ENCODE peak calls at places on chromosomes 13 and 19, in six cellular contexts. O is WTC11, A is right lobe of liver, W is cardiac fibroblast, N is dorsolateral prefrontal cortex, K is foreskin fibroblast. R is an unnamed sample.

GRCh38 chr19:2464389-2464788 is 7.6 kb upstream of the LMNB2 start:
- DNase-seq in K (peak), O (no peak), A (no peak), N (no peak), W (no peak), R (no peak)

GRCh38 chr13:42478531-42479156 is 95.3 kb upstream of the TNFSF11 start:
- DNase-seq in N (no peak), W (peak), A (no peak), O (no peak), K (peak), R (no peak)

GRCh38 chr19:21584532-21584931 is 79.1 kb downstream of the ZNF429 start:
- DNase-seq in A (no peak), N (no peak), K (no peak), W (no peak), O (no peak), R (no peak)

GRCh38 chr13:47678201-47678963 is 322.7 kb downstream of the SUCLA2 start:
- DNase-seq in A (no peak), K (peak), W (no peak), N (no peak), O (no peak), R (no peak)

GRCh38 chr13:39600766-39601165 is 2.2 kb downstream of the LHFPL6 start:
- DNase-seq in N (peak), O (peak), W (peak), K (peak), A (no peak), R (no peak)

GRCh38 chr19:47479701-47480503 is 4.1 kb downstream of the KPTN start:
- DNase-seq in N (no peak), A (peak), W (no peak), O (peak), K (peak), R (peak)

GRCh38 chr19:31147234-31147633 is 202.0 kb downstream of the TSHZ3 start:
- DNase-seq in K (no peak), A (no peak), O (no peak), N (no peak), W (no peak), R (no peak)

GRCh38 chr19:34179066-34179465 is 6.8 kb downstream of the LSM14A start:
- DNase-seq in K (no peak), O (no peak), W (no peak), N (no peak), A (no peak), R (no peak)

GRCh38 chr19:37953576-37954303 is 46.7 kb downstream of the SIPA1L3 start:
- DNase-seq in K (peak), W (peak), O (no peak), A (no peak), N (no peak), R (no peak)

GRCh38 chr19:37817180-37817911 is 38.0 kb upstream of the ZNF573 start:
- DNase-seq in W (peak), N (peak), O (peak), K (peak), A (peak), R (no peak)

GRCh38 chr13:51912511-51913225 is 50.9 kb downstream of the CCDC70 start:
- DNase-seq in A (no peak), W (no peak), N (no peak), K (no peak), O (no peak), R (no peak)

GRCh38 chr13:51914137-51914493 is 52.3 kb downstream of the CCDC70 start:
- DNase-seq in O (no peak), N (no peak), W (no peak), K (no peak), A (no peak), R (no peak)

GRCh38 chr13:51916419-51916818 is 54.6 kb downstream of the CCDC70 start:
- DNase-seq in O (no peak), A (no peak), N (no peak), W (no peak), K (no peak), R (no peak)

GRCh38 chr13:51912091-51912490 is 50.3 kb downstream of the CCDC70 start:
- DNase-seq in O (no peak), K (no peak), N (peak), A (no peak), W (no peak), R (no peak)

DNA sequence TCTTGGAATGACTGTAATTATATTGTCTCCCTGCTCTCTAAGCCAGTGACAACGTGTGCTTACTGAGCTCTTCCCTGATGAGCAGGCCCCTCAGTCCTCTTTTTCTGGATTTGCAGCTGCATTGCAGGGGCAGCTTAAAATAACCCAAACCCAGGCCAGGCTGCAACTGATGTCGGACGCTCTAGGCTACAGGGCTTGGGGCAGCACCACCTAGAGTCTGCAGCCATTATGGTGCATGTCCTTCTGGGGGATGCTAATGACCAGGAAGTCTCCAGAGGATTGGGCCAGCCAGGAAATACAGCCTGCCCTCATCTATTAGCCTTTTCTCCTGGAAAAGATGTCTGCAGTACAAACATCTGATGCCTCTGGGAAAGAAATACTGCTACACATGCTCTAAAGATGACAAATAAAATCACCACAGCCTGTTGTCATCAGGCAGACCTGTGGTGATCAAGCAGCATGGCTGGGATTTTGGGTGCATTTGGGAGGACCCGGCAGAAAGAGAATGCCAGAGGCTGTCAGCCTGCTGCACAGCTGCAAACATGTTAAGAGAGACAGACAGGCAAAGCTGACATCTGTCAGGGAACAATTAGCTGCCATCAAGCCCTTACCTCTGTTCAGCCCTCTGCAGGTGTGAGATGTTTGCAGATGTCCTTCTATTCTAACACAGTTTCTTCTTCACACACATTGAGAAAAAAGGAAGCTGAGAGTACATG is 51.8 kb downstream of the CCDC70 start:
- DNase-seq in O (peak), N (no peak), W (no peak), A (no peak), K (peak), R (no peak)
- TF ChIP-seq CTCF in O (no peak), N (no peak), W (peak), A (no peak), K (peak), R (no peak)

GRCh38 chr19:19732579-19733501 is at the start of gene ZNF14:
- DNase-seq in N (peak), O (peak), W (peak), A (peak), K (peak), R (peak)
- TF ChIP-seq CTCF in N (no peak), O (no peak), W (peak), A (no peak), K (peak), R (peak)

DNA sequence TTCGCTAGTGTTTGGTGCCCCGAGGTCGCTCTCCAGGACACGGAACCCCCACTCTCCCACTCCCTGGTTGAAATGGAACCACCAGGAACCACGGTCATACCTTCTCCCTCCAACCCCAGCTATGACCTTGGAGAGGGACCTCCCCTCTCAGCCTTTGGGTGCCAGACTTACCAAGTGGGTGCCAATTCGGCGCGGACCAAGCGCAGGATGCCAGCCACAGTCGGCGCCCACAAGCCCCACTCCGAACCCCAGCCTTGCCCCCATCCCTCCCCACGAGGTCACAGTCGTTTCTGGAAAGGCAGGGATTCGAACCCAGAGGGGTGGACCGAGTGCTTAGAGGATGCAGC is 910 bp downstream of the PDE4C start:
- DNase-seq in N (no peak), A (no peak), K (peak), W (no peak), O (no peak), R (no peak)
- TF ChIP-seq CTCF in N (no peak), A (no peak), K (no peak), W (no peak), O (no peak), R (no peak)

GRCh38 chr13:73286177-73286576 is 227.4 kb downstream of the KLF5 start:
- DNase-seq in N (no peak), W (no peak), O (no peak), K (no peak), A (no peak), R (no peak)
- TF ChIP-seq CTCF in N (no peak), W (no peak), O (no peak), K (no peak), A (no peak), R (peak)

GRCh38 chr19:49691243-49692101 is 556 bp downstream of the CPT1C start:
- DNase-seq in O (peak), K (peak), W (peak), N (peak), A (no peak), R (no peak)
- TF ChIP-seq CTCF in O (no peak), K (no peak), W (no peak), N (no peak), A (no peak), R (no peak)

GRCh38 chr19:14091086-14091884 is 734 bp upstream of the SAMD1 start:
- DNase-seq in W (peak), N (no peak), K (peak), O (peak), A (peak), R (no peak)

GRCh38 chr19:14093117-14093784 is 2.7 kb upstream of the SAMD1 start:
- DNase-seq in A (no peak), O (no peak), N (no peak), K (no peak), W (no peak), R (no peak)

GRCh38 chr19:14089662-14090508 is 666 bp downstream of the SAMD1 start:
- DNase-seq in W (peak), O (peak), K (peak), N (peak), A (peak), R (no peak)

GRCh38 chr19:14090509-14091085 is at the start of gene SAMD1:
- DNase-seq in A (peak), K (peak), W (peak), O (peak), N (peak), R (no peak)

DNA sequence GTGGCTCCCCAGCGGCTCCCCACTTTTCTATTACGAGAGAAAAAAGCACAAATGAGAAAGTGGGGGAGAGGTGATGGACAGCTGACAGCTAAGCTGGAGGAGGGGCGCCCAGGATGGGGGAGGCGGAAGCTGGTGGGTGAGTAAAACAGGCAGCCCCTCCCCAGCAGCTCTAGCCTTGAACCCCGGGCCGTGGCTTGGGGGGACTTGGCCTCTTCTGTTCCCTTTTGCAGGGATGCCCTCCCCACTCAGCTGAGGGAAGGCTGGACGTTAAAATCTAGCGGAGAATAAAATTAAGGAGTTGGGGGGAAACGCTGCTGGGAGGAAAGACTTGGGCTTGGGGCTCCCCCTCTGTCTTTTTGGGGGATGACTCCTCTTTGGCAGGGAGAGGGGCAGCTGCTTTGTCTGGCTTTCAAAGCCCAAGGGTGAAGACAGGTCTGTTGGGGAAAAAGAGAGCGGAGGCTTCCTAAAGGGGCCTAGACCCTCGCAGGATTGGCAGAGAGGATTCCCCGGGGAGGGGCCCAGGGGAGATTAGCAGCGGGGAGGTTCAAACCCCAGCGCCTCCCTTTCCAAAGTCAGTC is 1.4 kb upstream of the SAMD1 start:
- DNase-seq in A (peak), K (peak), N (no peak), W (no peak), O (peak), R (no peak)
- TF ChIP-seq CTCF in A (no peak), K (no peak), N (no peak), W (no peak), O (peak), R (no peak)

DNA sequence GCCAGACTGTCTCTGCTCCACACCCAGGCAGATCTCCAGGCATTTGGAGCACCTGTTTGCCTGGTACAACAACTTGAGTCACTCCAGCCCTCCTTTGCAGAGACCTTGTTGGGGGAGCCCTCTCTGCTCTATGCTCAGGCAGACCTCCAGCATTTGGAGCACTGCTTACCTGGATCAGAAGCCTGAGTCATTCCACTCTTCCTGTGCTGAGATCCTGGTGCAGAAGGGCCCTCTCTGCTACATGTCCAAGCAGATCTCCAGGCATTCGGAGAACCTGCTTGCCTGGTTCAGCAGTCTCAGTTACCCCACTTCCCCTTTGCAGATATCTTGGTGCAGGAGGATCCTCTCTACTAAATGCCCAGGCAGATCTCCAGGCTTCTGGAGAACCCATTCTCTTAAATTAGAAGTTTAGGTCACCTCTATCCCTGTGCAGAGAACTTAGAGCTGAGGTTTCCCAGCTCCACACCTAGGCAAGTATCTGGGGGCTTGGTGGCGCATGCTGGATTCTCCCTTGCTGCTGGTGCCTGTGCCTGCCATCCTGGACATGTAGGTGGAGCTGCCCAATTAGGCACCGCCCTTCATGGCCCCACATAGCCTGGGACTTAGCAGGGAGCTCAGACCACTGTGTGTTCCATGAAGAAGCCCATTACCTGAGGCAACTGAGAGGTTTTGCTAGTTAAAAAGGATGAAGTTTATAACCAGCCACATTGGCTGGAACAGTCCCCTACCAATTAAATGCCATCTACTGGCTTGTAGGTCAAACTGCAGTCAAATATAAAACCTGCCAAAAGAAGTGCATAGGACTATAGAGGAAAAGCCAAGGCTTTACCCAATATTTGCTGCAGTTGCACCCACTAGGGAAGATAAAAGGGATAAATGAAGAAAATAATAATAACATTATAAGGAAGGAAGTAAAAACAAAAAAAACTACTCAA is 97.6 kb upstream of the SLITRK6 start:
- DNase-seq in N (no peak), O (no peak), A (no peak), W (no peak), K (no peak), R (no peak)
- TF ChIP-seq CTCF in N (no peak), O (peak), A (peak), W (no peak), K (no peak), R (peak)

GRCh38 chr19:11971045-11971444 is 6.2 kb downstream of the ZNF763 start:
- DNase-seq in A (no peak), O (no peak), N (no peak), K (no peak), W (no peak), R (no peak)

GRCh38 chr19:11963566-11964355 is 1.1 kb upstream of the ZNF763 start:
- DNase-seq in W (peak), O (peak), K (peak), A (peak), N (peak), R (no peak)

GRCh38 chr19:11964496-11964857 is 363 bp upstream of the ZNF763 start:
- DNase-seq in K (no peak), A (no peak), W (no peak), O (peak), N (no peak), R (no peak)

GRCh38 chr19:11970174-11970573 is 5.3 kb downstream of the ZNF763 start:
- DNase-seq in A (no peak), W (no peak), K (no peak), O (no peak), N (no peak), R (no peak)

GRCh38 chr19:11964858-11965645 is at the start of gene ZNF763:
- DNase-seq in N (peak), O (peak), A (peak), K (peak), W (peak), R (no peak)
- TF ChIP-seq CTCF in N (no peak), O (no peak), A (no peak), K (no peak), W (no peak), R (no peak)

DNA sequence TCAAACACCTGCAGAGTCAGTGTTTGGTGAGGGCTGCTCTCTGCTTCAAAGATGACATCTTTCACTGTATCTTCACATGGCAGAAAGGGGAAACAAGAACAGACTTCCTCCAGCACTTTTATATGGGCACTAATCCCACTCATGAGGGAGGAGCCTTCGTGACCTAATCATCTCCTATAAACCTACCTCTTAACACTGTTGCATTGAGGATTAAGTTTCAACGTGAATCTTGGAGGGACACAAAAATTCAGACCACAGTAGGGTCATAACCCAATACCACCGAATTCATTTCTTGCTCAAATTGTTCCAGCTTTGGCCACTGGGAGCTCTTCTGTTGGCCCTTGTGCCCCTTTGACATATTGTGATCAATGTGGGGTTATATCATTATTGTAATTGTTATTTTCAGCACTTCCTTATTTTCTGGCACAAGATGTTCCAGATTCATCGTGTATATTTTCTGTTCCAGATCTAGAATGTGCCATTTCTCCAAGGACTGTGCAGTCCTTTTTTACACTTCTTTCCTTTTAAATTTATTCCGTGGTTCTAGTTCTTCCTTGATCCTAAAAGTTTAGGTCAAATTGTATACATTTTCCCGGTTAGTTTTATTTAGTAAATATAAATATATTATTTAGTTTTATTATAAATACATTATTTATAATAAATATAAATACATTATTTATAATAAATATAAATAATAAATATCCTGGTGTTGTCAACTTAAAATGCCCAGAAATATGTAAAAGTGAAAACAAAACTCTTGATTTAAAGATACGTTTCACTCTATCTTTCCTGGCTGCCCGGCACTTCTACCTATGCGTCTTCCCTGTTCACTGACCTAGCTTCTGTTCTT is 35.5 kb upstream of the IGFL4 start:
- DNase-seq in N (no peak), O (no peak), K (no peak), W (no peak), A (no peak), R (no peak)
- TF ChIP-seq CTCF in N (no peak), O (no peak), K (no peak), W (no peak), A (no peak), R (peak)

R was measured in chondrocyte.